ENCODE peak calls at places on chromosomes 5 and 9, in six cellular contexts. V is H1, R is upper lobe of right lung, D is coronary artery, U is stomach, A is BE2C. O is an unnamed sample.

GRCh38 chr5:110017854-110018253 is 328.1 kb downstream of the MAN2A1 start:
- DNase-seq in V (no peak), U (no peak), A (no peak), D (no peak), R (no peak), O (no peak)

GRCh38 chr5:16558984-16559629 is 57.7 kb downstream of the RETREG1 start:
- DNase-seq in D (no peak), R (no peak), A (no peak), U (no peak), V (no peak), O (no peak)

GRCh38 chr5:173331956-173332479 is 3.8 kb upstream of the STC2 start:
- DNase-seq in A (peak; percentile 93), R (peak; percentile 89), V (no peak), D (peak; percentile 87), U (peak; percentile 86), O (peak; percentile 93)

GRCh38 chr5:96758621-96759020 is 49.1 kb downstream of the ERAP1 start:
- DNase-seq in R (no peak), D (no peak), A (no peak), V (no peak), U (no peak), O (no peak)

GRCh38 chr5:88785396-88786216 is 97.4 kb downstream of the MEF2C start:
- DNase-seq in U (no peak), D (no peak), V (peak; percentile 5), R (no peak), A (no peak), O (peak; percentile 68)

GRCh38 chr5:126645132-126645531 is 44.4 kb downstream of the PHAX start:
- DNase-seq in D (no peak), U (no peak), A (no peak), R (no peak), V (no peak), O (no peak)

GRCh38 chr9:88808019-88808656 is 183.1 kb upstream of the S1PR3 start:
- DNase-seq in A (peak; percentile 37), D (peak; percentile 64), U (no peak), R (no peak), V (no peak), O (peak; percentile 32)

GRCh38 chr5:1005362-1005851 is 3.2 kb upstream of the NKD2 start:
- DNase-seq in D (no peak), U (peak; percentile 21), V (no peak), A (no peak), R (peak; percentile 63), O (no peak)

GRCh38 chr5:72951850-72952468 is 3.9 kb upstream of the FCHO2 start:
- DNase-seq in R (no peak), U (no peak), D (no peak), A (no peak), V (no peak), O (peak; percentile 44)

GRCh38 chr9:93097496-93098205 is 1.6 kb downstream of the CARD19 start:
- DNase-seq in D (peak; percentile 83), A (no peak), R (peak; percentile 65), U (no peak), V (no peak), O (peak; percentile 33)

GRCh38 chr5:67350600-67351315 is 154.2 kb upstream of the CD180 start:
- DNase-seq in U (no peak), V (no peak), A (peak; percentile 49), D (no peak), R (no peak), O (no peak)

GRCh38 chr9:16642421-16643109 is 227.9 kb downstream of the BNC2 start:
- DNase-seq in U (no peak), R (no peak), A (no peak), V (no peak), D (no peak), O (peak; percentile 48)

GRCh38 chr9:137049544-137050449 is 3.8 kb upstream of the NPDC1 start:
- DNase-seq in D (no peak), U (peak; percentile 84), V (no peak), A (peak; percentile 84), R (no peak), O (peak; percentile 44)

GRCh38 chr5:132464155-132464939 is 26.2 kb downstream of the IRF1 start:
- DNase-seq in U (no peak), A (no peak), R (no peak), V (no peak), D (no peak), O (peak; percentile 45)

GRCh38 chr5:157718529-157718928 is 12.7 kb upstream of the THG1L start:
- DNase-seq in U (no peak), V (no peak), R (no peak), D (no peak), A (peak; percentile 12), O (peak; percentile 76)

GRCh38 chr5:21024966-21025365 is 1037.0 kb upstream of the CDH18 start:
- DNase-seq in A (no peak), U (no peak), D (no peak), R (no peak), V (no peak), O (no peak)

GRCh38 chr9:94630833-94631232 is 8.5 kb downstream of the FBP1 start:
- DNase-seq in A (no peak), D (no peak), V (no peak), U (peak; percentile 67), R (no peak), O (no peak)

GRCh38 chr9:80968611-80969010 is 720.7 kb downstream of the TLE1 start:
- DNase-seq in A (no peak), D (no peak), R (no peak), U (no peak), V (no peak), O (peak; percentile 52)

GRCh38 chr9:134294228-134295071 is 31.8 kb upstream of the RXRA start:
- DNase-seq in R (no peak), U (peak; percentile 65), V (no peak), A (peak; percentile 79), D (no peak), O (no peak)

GRCh38 chr9:31697956-31698355 is 686.5 kb upstream of the ACO1 start:
- DNase-seq in U (no peak), R (no peak), D (no peak), A (no peak), V (no peak), O (no peak)

GRCh38 chr5:179680780-179681411 is at the start of gene CBY3:
- DNase-seq in A (no peak), D (no peak), R (no peak), V (no peak), U (no peak), O (no peak)

GRCh38 chr5:93163010-93163663 is 417.9 kb downstream of the NR2F1-AS1 start:
- DNase-seq in A (no peak), D (no peak), V (no peak), U (no peak), R (no peak), O (peak; percentile 78)

GRCh38 chr5:54180616-54181015 is 129.8 kb downstream of the ARL15 start:
- DNase-seq in A (no peak), D (no peak), V (no peak), R (no peak), U (no peak), O (peak; percentile 46)

GRCh38 chr9:137347928-137348327 is 45.9 kb upstream of the NRARP start:
- DNase-seq in R (no peak), U (peak; percentile 16), D (no peak), A (no peak), V (no peak), O (no peak)

GRCh38 chr5:43110606-43111170 is 10.0 kb upstream of the ZNF131 start:
- DNase-seq in V (no peak), A (peak; percentile 23), U (no peak), D (no peak), R (no peak), O (no peak)
- TF ChIP-seq CTCF in V (peak; percentile 77), A (peak; percentile 62), U (no peak), D (no peak), R (no peak), O (peak; percentile 40)

DNA sequence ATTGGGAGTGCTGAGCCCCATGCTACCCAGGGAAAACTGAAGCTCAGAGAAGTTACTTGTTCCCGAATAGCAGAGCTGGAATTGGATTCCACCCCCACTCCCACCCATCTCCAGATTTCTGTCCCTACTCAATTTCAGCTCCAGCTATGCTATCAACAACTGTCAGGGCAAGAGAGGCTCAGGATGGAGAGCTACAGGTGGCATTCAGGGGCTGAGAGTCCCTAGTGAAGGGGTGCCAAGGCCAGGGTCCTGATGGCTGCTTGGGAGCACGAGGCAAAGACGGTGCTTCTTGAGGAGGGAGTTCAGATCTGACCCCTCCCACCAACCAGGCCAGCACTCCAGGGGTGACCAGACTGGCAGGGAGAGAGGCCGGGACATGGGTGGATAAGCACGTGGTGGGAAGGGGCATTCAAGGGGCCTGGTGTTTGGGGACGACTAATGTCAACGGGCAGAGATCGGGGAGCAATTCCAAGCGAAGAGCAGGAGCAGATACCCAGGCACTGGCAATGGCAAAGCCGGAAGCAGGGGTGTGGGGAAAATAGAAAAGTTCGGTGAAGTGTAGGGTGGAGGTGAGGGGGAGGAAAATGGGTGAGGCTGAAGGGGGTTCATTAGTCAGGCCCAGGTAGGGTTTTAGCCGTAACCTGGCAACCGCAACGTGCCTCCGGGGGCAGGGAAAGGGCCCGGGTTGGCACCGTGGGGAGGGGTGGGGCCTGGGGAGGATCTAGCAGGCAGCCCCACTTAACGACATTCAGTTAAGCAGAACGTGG is 4.6 kb downstream of the RGS14 start:
- DNase-seq in D (no peak), R (no peak), U (peak; percentile 40), V (no peak), A (no peak), O (no peak)
- H3K4me3 ChIP-seq in D (peak overlapping the region; percentile 64), R (peak overlapping the region; percentile 51), U (peak overlapping the region; percentile 49), V (peak overlapping the region; percentile 48), A (peak overlapping the region; percentile 52), O (no peak overlapping the region)

GRCh38 chr9:128913995-128914772 is 6.6 kb upstream of the PHYHD1 start:
- DNase-seq in U (no peak), D (no peak), A (no peak), R (no peak), V (no peak), O (no peak)
- TF ChIP-seq CTCF in U (no peak), D (no peak), A (no peak), R (no peak), V (no peak), O (no peak)

GRCh38 chr9:126623667-126624452 is 10.1 kb downstream of the LMX1B start:
- DNase-seq in V (no peak), R (no peak), D (no peak), U (no peak), A (no peak), O (no peak)

GRCh38 chr9:126624453-126624872 is 10.7 kb downstream of the LMX1B start:
- DNase-seq in U (no peak), R (no peak), D (no peak), A (no peak), V (no peak), O (no peak)

GRCh38 chr9:126625329-126626116 is 11.8 kb downstream of the LMX1B start:
- DNase-seq in R (no peak), D (no peak), V (no peak), A (no peak), U (no peak), O (no peak)

GRCh38 chr9:126626117-126627022 is 12.6 kb downstream of the LMX1B start:
- DNase-seq in R (no peak), D (no peak), U (no peak), V (no peak), A (no peak), O (no peak)

GRCh38 chr9:126624912-126625311 is 11.2 kb downstream of the LMX1B start:
- DNase-seq in A (no peak), D (no peak), V (no peak), U (no peak), R (no peak), O (no peak)
- H3K4me3 ChIP-seq in A (no peak overlapping the region), D (no peak overlapping the region), V (no peak overlapping the region), U (no peak overlapping the region), R (no peak overlapping the region), O (no peak overlapping the region)

GRCh38 chr9:72364679-72365524 is at the start of gene ZFAND5:
- DNase-seq in D (peak; percentile 99), U (peak; percentile 99), A (peak; percentile 99), V (peak; percentile 90), R (peak; percentile 99), O (peak; percentile 98)
- TF ChIP-seq CTCF in D (no peak), U (no peak), A (no peak), V (no peak), R (no peak), O (no peak)